ENCODE peak calls at places on chromosome 20, in six cellular contexts. Z is GM04504, G is NCI-H1417, E is nucleus accumbens, R is NCI-H510A, X is left cardiac atrium. D is an unnamed sample.

GRCh38 chr20:37526238-37526838 is 1.3 kb downstream of the BLCAP start:
- DNase-seq in Z (no peak), G (peak; percentile 44), E (no peak), R (peak; percentile 7), X (peak; percentile 68), D (no peak)

GRCh38 chr20:25295386-25296093 is 47.7 kb downstream of the PYGB start:
- DNase-seq in Z (no peak), G (no peak), E (no peak), R (no peak), X (peak; percentile 64), D (no peak)

GRCh38 chr20:59794555-59794954 is 138.9 kb downstream of the SYCP2 start:
- DNase-seq in Z (no peak), G (no peak), E (no peak), R (no peak), X (no peak), D (no peak)

GRCh38 chr20:5448449-5449118 is 131.8 kb upstream of the PROKR2 start:
- DNase-seq in Z (peak; percentile 10), G (peak; percentile 66), E (peak; percentile 23), R (no peak), X (no peak), D (no peak)

GRCh38 chr20:32563311-32564272 is 21.5 kb downstream of the NOL4L start:
- DNase-seq in Z (no peak), G (peak; percentile 85), E (no peak), R (no peak), X (no peak), D (no peak)

GRCh38 chr20:57920971-57921370 is 211.2 kb upstream of the PMEPA1 start:
- DNase-seq in Z (no peak), G (no peak), E (no peak), R (no peak), X (no peak), D (no peak)

GRCh38 chr20:51469578-51470520 is 72.7 kb downstream of the NFATC2 start:
- DNase-seq in Z (no peak), G (peak; percentile 56), E (no peak), R (peak; percentile 69), X (no peak), D (no peak)

GRCh38 chr20:19047040-19047950 is 165.1 kb upstream of the SLC24A3 start:
- DNase-seq in Z (no peak), G (no peak), E (no peak), R (peak; percentile 54), X (peak; percentile 59), D (no peak)

GRCh38 chr20:21555470-21556120 is 41.7 kb upstream of the NKX2-2 start:
- DNase-seq in Z (no peak), G (no peak), E (no peak), R (no peak), X (no peak), D (no peak)

GRCh38 chr20:58841539-58842264 is 9.0 kb downstream of the GNAS-AS1 start:
- DNase-seq in Z (no peak), G (no peak), E (no peak), R (no peak), X (no peak), D (no peak)

GRCh38 chr20:1363522-1363921 is 29.3 kb downstream of the FKBP1A start:
- DNase-seq in Z (no peak), G (no peak), E (no peak), R (no peak), X (no peak), D (no peak)

GRCh38 chr20:63397155-63397843 is 36.1 kb upstream of the CHRNA4 start:
- DNase-seq in Z (no peak), G (no peak), E (no peak), R (no peak), X (no peak), D (no peak)

GRCh38 chr20:50858525-50858924 is 63.7 kb downstream of the BCAS4 start:
- DNase-seq in Z (no peak), G (no peak), E (no peak), R (no peak), X (no peak), D (no peak)

GRCh38 chr20:49149281-49150045 is 38.7 kb downstream of the STAU1 start:
- DNase-seq in Z (no peak), G (no peak), E (no peak), R (no peak), X (no peak), D (no peak)

GRCh38 chr20:63254536-63255384 is 497 bp upstream of the NKAIN4 start:
- DNase-seq in Z (no peak), G (no peak), E (no peak), R (no peak), X (no peak), D (no peak)

GRCh38 chr20:25484911-25485511 is 77.5 kb downstream of the GINS1 start:
- DNase-seq in Z (no peak), G (no peak), E (no peak), R (no peak), X (no peak), D (no peak)

GRCh38 chr20:46361386-46361785 is 45.0 kb downstream of the ELMO2 start:
- DNase-seq in Z (no peak), G (no peak), E (no peak), R (no peak), X (no peak), D (no peak)

GRCh38 chr20:48339147-48339985 is 488.4 kb downstream of the PREX1 start:
- DNase-seq in Z (peak; percentile 25), G (no peak), E (no peak), R (no peak), X (no peak), D (no peak)

GRCh38 chr20:32190608-32191415 is 16.7 kb downstream of the PLAGL2 start:
- DNase-seq in Z (no peak), G (peak; percentile 47), E (no peak), R (no peak), X (no peak), D (no peak)

GRCh38 chr20:53872561-53873248 is 197.7 kb downstream of the BCAS1 start:
- DNase-seq in Z (no peak), G (no peak), E (no peak), R (no peak), X (no peak), D (no peak)

GRCh38 chr20:6007094-6007528 is 46.7 kb downstream of the LRRN4 start:
- DNase-seq in Z (no peak), G (peak; percentile 6), E (no peak), R (no peak), X (no peak), D (no peak)

GRCh38 chr20:14494355-14494754 is 156.9 kb upstream of the FLRT3 start:
- DNase-seq in Z (no peak), G (no peak), E (no peak), R (no peak), X (no peak), D (no peak)

GRCh38 chr20:4171538-4172116 is 156.3 kb upstream of the RNF24 start:
- DNase-seq in Z (no peak), G (no peak), E (no peak), R (no peak), X (no peak), D (no peak)

GRCh38 chr20:50347568-50347981 is 156.9 kb downstream of the CEBPB start:
- DNase-seq in Z (no peak), G (no peak), E (no peak), R (no peak), X (no peak), D (no peak)

GRCh38 chr20:33664762-33665144 is 2.0 kb upstream of the ACTL10 start:
- DNase-seq in Z (no peak), G (no peak), E (no peak), R (peak; percentile 37), X (no peak), D (no peak)

GRCh38 chr20:10671850-10672578 is 1.8 kb downstream of the JAG1 start:
- DNase-seq in Z (no peak), G (peak; percentile 64), E (peak; percentile 21), R (peak; percentile 40), X (peak; percentile 83), D (no peak)